ENCODE peak calls at places on chromosome 19, in seven cellular contexts. A, S, N, X, B, D and M are unnamed samples.

GRCh38 chr19:15680478-15680877 is 7.6 kb downstream of the CYP4F12 start:
- DNase-seq in A (no peak), S (no peak), N (no peak), X (no peak), B (no peak), D (no peak), M (no peak)

GRCh38 chr19:35714601-35715354 is 3.0 kb upstream of the KMT2B start:
- DNase-seq in A (no peak), S (no peak), N (no peak), X (no peak), B (no peak), D (no peak), M (no peak)

GRCh38 chr19:35409191-35409590 is 38.3 kb downstream of the GPR42 start:
- DNase-seq in A (no peak), S (no peak), N (no peak), X (no peak), B (no peak), D (no peak), M (no peak)

GRCh38 chr19:3494051-3494450 is 6.4 kb downstream of the DOHH start:
- DNase-seq in A (no peak), S (peak; percentile 30), N (no peak), X (no peak), B (peak; percentile 18), D (no peak), M (peak; percentile 63)

GRCh38 chr19:40223135-40223822 is 3.2 kb downstream of the CCNP start:
- DNase-seq in A (no peak), S (no peak), N (no peak), X (no peak), B (no peak), D (no peak), M (no peak)

GRCh38 chr19:18657590-18658365 is 20.9 kb downstream of the KLHL26 start:
- DNase-seq in A (peak; percentile 94), S (no peak), N (no peak), X (peak; percentile 84), B (no peak), D (no peak), M (peak; percentile 80)

GRCh38 chr19:13267889-13268288 is 117.7 kb downstream of the IER2 start:
- DNase-seq in A (no peak), S (no peak), N (no peak), X (no peak), B (no peak), D (no peak), M (no peak)

GRCh38 chr19:11479090-11479469 is 1.8 kb downstream of the ELAVL3 start:
- DNase-seq in A (no peak), S (no peak), N (no peak), X (no peak), B (no peak), D (no peak), M (no peak)

GRCh38 chr19:16359964-16360363 is 35.3 kb downstream of the KLF2 start:
- DNase-seq in A (no peak), S (no peak), N (no peak), X (no peak), B (no peak), D (no peak), M (no peak)

GRCh38 chr19:33368074-33368864 is 5.2 kb upstream of the CEBPG start:
- DNase-seq in A (peak; percentile 6), S (no peak), N (no peak), X (no peak), B (peak; percentile 34), D (no peak), M (no peak)

GRCh38 chr19:30662211-30662861 is 290.2 kb downstream of the ZNF536 start:
- DNase-seq in A (no peak), S (no peak), N (no peak), X (no peak), B (no peak), D (no peak), M (no peak)

GRCh38 chr19:35297922-35298321 is 6.0 kb downstream of the MAG start:
- DNase-seq in A (no peak), S (no peak), N (no peak), X (no peak), B (no peak), D (no peak), M (no peak)

GRCh38 chr19:35011091-35011689 is 11.1 kb downstream of the GRAMD1A start:
- DNase-seq in A (no peak), S (no peak), N (no peak), X (no peak), B (no peak), D (no peak), M (no peak)

GRCh38 chr19:45506991-45507863 is at the start of gene VASP:
- DNase-seq in A (peak; percentile 88), S (peak; percentile 79), N (peak; percentile 89), X (peak; percentile 89), B (peak; percentile 91), D (no peak), M (peak; percentile 87)

GRCh38 chr19:2567996-2568395 is 92.1 kb downstream of the GADD45B start:
- DNase-seq in A (no peak), S (no peak), N (no peak), X (no peak), B (no peak), D (no peak), M (no peak)

GRCh38 chr19:14440049-14440448 is 6.9 kb downstream of the PKN1 start:
- DNase-seq in A (peak; percentile 8), S (peak; percentile 42), N (no peak), X (peak; percentile 72), B (no peak), D (no peak), M (no peak)

GRCh38 chr19:10292206-10292788 is 2.5 kb downstream of the ICAM5 start:
- DNase-seq in A (peak; percentile 86), S (peak; percentile 58), N (peak; percentile 92), X (peak; percentile 66), B (peak; percentile 95), D (peak; percentile 56), M (peak; percentile 85)

GRCh38 chr19:9018163-9018875 is 8.1 kb upstream of the MUC16 start:
- DNase-seq in A (no peak), S (no peak), N (no peak), X (no peak), B (no peak), D (no peak), M (no peak)

GRCh38 chr19:54415208-54415900 is at the start of gene TTYH1:
- DNase-seq in A (no peak), S (peak; percentile 44), N (no peak), X (no peak), B (no peak), D (no peak), M (no peak)

GRCh38 chr19:5186293-5187050 is 154.1 kb downstream of the PTPRS start:
- DNase-seq in A (peak; percentile 33), S (no peak), N (no peak), X (no peak), B (no peak), D (peak; percentile 46), M (no peak)

GRCh38 chr19:10533656-10534386 is 9.9 kb upstream of the ATG4D start:
- DNase-seq in A (peak; percentile 92), S (no peak), N (no peak), X (no peak), B (no peak), D (no peak), M (no peak)

GRCh38 chr19:45075215-45076028 is 856 bp downstream of the ZNF296 start:
- DNase-seq in A (peak; percentile 58), S (no peak), N (peak; percentile 69), X (peak; percentile 55), B (peak; percentile 19), D (no peak), M (no peak)

GRCh38 chr19:34260771-34261173 is 6.4 kb downstream of the GARRE1 start:
- DNase-seq in A (peak; percentile 39), S (no peak), N (no peak), X (no peak), B (peak; percentile 22), D (no peak), M (peak; percentile 67)

GRCh38 chr19:37594982-37595382 is 306 bp downstream of the ZNF540 start:
- DNase-seq in A (no peak), S (no peak), N (peak; percentile 72), X (peak; percentile 73), B (no peak), D (peak; percentile 15), M (no peak)

GRCh38 chr19:17757125-17757524 is 5.8 kb downstream of the FCHO1 start:
- DNase-seq in A (peak; percentile 58), S (no peak), N (peak; percentile 45), X (peak; percentile 61), B (no peak), D (no peak), M (peak; percentile 82)

GRCh38 chr19:39970424-39970673 is 616 bp upstream of the PSMC4 start:
- DNase-seq in A (no peak), S (no peak), N (no peak), X (no peak), B (no peak), D (no peak), M (no peak)

GRCh38 chr19:19711934-19712828 is 20.7 kb downstream of the ZNF14 start:
- DNase-seq in A (peak; percentile 6), S (no peak), N (no peak), X (no peak), B (no peak), D (no peak), M (no peak)
- TF ChIP-seq CTCF in A (no peak), S (no peak), N (no peak), X (no peak), B (no peak), D (no peak), M (no peak)

DNA sequence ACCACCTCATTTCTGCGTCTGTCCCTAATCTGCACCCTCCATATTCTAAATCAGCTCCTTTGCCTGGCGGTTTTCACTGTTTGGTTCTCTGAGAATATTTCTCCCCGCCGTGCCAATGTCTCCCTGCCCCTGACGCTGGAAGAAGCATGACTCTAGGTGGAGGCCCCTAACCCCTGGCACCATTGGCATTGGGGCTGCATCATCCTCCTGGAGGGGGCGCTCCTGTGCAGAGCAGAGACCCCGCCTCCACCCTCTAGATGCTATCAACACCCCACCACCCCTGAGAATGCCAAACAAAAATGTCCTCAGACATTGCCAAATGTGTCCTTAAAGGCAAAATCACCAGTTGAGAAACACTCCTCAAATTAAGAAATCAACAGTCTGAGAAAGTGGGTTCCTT is 6.5 kb downstream of the ZSCAN5B start:
- DNase-seq in A (no peak), S (no peak), N (no peak), X (no peak), B (no peak), D (no peak), M (no peak)
- TF ChIP-seq CTCF in A (no peak), S (no peak), N (no peak), X (no peak), B (no peak), D (no peak), M (no peak)

DNA sequence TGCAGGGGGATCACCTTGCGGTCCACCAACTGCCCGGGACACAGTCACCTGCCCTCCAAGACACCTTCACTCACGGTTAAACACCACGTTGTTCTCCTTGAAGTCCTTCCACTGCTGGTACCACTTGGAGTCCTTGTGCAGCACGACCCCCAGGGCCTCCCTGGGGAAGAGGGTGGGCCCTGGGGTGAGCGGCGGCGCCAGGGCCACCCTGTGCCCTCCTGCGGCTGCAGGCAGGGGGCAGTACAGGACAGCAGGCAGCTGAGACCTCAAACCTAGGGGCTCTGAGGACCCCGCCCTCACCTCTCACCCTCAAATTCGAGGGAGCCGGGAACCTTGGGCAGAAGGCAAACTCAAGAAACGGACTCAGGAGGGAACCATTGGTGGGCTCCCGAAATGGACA is 7.5 kb upstream of the CTXN1 start:
- DNase-seq in A (no peak), S (no peak), N (no peak), X (no peak), B (no peak), D (no peak), M (no peak)
- TF ChIP-seq CTCF in A (peak; percentile 31), S (peak; percentile 43), N (no peak), X (no peak), B (peak; percentile 32), D (peak; percentile 45), M (peak; percentile 53)

GRCh38 chr19:629961-630714 is 3.2 kb downstream of the POLRMT start:
- DNase-seq in A (no peak), S (no peak), N (no peak), X (no peak), B (no peak), D (no peak), M (no peak)
- TF ChIP-seq CTCF in A (no peak), S (no peak), N (no peak), X (no peak), B (no peak), D (no peak), M (peak; percentile 1)